ENCODE peak calls at places on chromosomes 6 and 20, in ten cellular contexts. W is WTC11; B is left ventricle myocardium inferior; V is AG09309; I is heart left ventricle; Y is brain microvascular endothelial cell; E is neural crest cell; M is RWPE1; K is tibial artery; S is CD8-positive, alpha-beta T cell. P is an unnamed sample.

GRCh38 chr6:135583256-135583758 is 85.8 kb upstream of the AHI1 start:
- DNase-seq in W (no peak), B (no peak), V (no peak), I (no peak), Y (peak), E (no peak), M (no peak), K (no peak), S (no peak), P (no peak)

GRCh38 chr6:39997101-39997635 is 62.9 kb upstream of the MOCS1 start:
- DNase-seq in W (no peak), B (no peak), V (no peak), I (no peak), Y (no peak), E (no peak), M (no peak), K (no peak), S (no peak), P (no peak)

GRCh38 chr20:43915209-43916072 is 789 bp downstream of the TOX2 start:
- DNase-seq in W (peak), B (no peak), V (no peak), I (no peak), Y (no peak), E (peak), M (no peak), K (no peak), S (peak), P (no peak)

GRCh38 chr6:80250391-80250997 is 144.0 kb downstream of the BCKDHB start:
- DNase-seq in W (no peak), B (no peak), V (no peak), I (no peak), Y (no peak), E (no peak), M (no peak), K (no peak), S (no peak), P (no peak)

GRCh38 chr6:160507420-160507819 is 156.7 kb downstream of the LPA start:
- DNase-seq in W (no peak), B (no peak), V (no peak), I (no peak), Y (peak), E (no peak), M (no peak), K (no peak), S (no peak), P (no peak)

GRCh38 chr6:26271640-26272090 is 93.3 kb upstream of the BTN3A2 start:
- DNase-seq in W (no peak), B (no peak), V (no peak), I (no peak), Y (no peak), E (no peak), M (no peak), K (no peak), S (no peak), P (no peak)

GRCh38 chr20:43840382-43841070 is 74.1 kb upstream of the TOX2 start:
- DNase-seq in W (peak), B (no peak), V (no peak), I (no peak), Y (no peak), E (no peak), M (peak), K (no peak), S (peak), P (peak)

GRCh38 chr6:31396422-31397152 is 6.8 kb upstream of the MICA start:
- DNase-seq in W (peak), B (peak), V (no peak), I (peak), Y (peak), E (peak), M (peak), K (peak), S (peak), P (peak)

GRCh38 chr6:46704562-46704961 is 16.9 kb downstream of the TDRD6 start:
- DNase-seq in W (no peak), B (no peak), V (no peak), I (no peak), Y (peak), E (no peak), M (peak), K (no peak), S (no peak), P (no peak)

GRCh38 chr6:137870286-137870685 is 3.2 kb downstream of the TNFAIP3 start:
- DNase-seq in W (no peak), B (no peak), V (no peak), I (no peak), Y (no peak), E (no peak), M (no peak), K (no peak), S (no peak), P (no peak)

GRCh38 chr6:137869781-137870180 is 2.7 kb downstream of the TNFAIP3 start:
- DNase-seq in W (no peak), B (no peak), V (no peak), I (no peak), Y (no peak), E (no peak), M (no peak), K (no peak), S (no peak), P (no peak)

GRCh38 chr6:137871299-137871698 is 4.2 kb downstream of the TNFAIP3 start:
- DNase-seq in W (no peak), B (no peak), V (no peak), I (no peak), Y (no peak), E (no peak), M (no peak), K (no peak), S (peak), P (no peak)

GRCh38 chr6:137872071-137872470 is 5.0 kb downstream of the TNFAIP3 start:
- DNase-seq in W (no peak), B (no peak), V (no peak), I (no peak), Y (no peak), E (no peak), M (no peak), K (no peak), S (no peak), P (no peak)

GRCh38 chr6:137870744-137871247 is 3.7 kb downstream of the TNFAIP3 start:
- DNase-seq in W (no peak), B (no peak), V (no peak), I (no peak), Y (no peak), E (no peak), M (peak), K (no peak), S (peak), P (no peak)
- TF ChIP-seq CTCF in W (no peak), B (no peak), V (peak), I (no peak), Y (peak), E (no peak), M (no peak), K (no peak), S (no peak), P (no peak)

GRCh38 chr6:155250701-155251381 is 13.0 kb upstream of the CLDN20 start:
- DNase-seq in W (no peak), B (no peak), V (no peak), I (no peak), Y (no peak), E (no peak), M (no peak), K (no peak), S (no peak), P (no peak)

GRCh38 chr6:155246825-155247224 is 17.0 kb upstream of the CLDN20 start:
- DNase-seq in W (no peak), B (no peak), V (no peak), I (no peak), Y (no peak), E (no peak), M (no peak), K (no peak), S (no peak), P (no peak)

GRCh38 chr6:155245871-155246270 is 17.9 kb upstream of the CLDN20 start:
- DNase-seq in W (no peak), B (no peak), V (peak), I (no peak), Y (no peak), E (no peak), M (no peak), K (no peak), S (no peak), P (no peak)

GRCh38 chr6:155247618-155248017 is 16.2 kb upstream of the CLDN20 start:
- DNase-seq in W (peak), B (no peak), V (peak), I (no peak), Y (peak), E (no peak), M (peak), K (no peak), S (no peak), P (no peak)

DNA sequence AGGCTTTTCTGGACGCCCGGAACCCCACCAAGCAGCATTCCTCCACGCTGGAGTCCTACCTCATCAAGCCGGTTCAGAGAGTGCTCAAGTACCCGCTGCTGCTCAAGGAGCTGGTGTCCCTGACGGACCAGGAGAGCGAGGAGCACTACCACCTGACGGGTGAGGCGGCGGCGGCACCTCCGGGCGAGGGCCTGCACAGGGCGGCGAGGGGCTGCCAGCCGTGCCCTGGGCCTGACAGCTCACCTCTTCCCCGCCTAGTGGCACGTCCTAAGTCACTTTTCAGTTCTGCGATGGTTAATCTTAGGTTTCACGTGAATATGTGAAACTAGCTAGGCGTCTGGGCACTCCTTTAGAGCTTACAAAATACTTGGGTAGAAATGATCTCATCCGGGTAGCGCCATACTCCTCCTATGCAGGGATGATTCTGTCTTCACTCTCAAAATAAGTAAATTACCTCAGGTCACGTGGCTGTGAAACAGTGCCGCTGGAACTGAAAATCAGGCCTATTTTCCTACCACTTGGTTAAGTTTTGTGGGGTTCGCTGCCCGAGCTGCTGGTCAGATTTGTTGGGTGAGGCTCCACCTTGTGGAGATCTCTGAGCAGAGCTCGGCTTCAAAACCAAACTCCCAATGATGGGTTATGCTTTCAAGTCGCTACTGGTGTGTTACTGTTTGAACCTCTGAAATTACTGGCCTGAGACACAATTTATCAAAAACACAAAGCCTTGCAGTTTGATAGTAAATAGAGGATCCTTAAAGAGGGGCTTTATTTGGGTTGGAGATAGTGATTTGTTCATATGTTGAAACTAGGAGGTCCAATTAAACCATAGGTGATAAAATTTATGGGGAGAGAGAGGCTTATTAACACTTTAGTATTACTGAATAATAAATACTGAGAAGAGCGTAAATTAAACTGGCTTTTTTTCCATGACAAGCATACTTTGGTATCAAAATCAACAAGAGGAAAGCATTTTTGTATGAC is 15.5 kb upstream of the CLDN20 start:
- DNase-seq in W (peak), B (no peak), V (peak), I (no peak), Y (peak), E (peak), M (peak), K (peak), S (no peak), P (peak)
- TF ChIP-seq CTCF in W (peak), B (peak), V (peak), I (peak), Y (peak), E (peak), M (peak), K (peak), S (no peak), P (peak)

GRCh38 chr20:53749499-53749898 is 155.9 kb upstream of the ZNF217 start:
- DNase-seq in W (no peak), B (no peak), V (no peak), I (no peak), Y (no peak), E (no peak), M (no peak), K (no peak), S (no peak), P (no peak)
- TF ChIP-seq CTCF in W (no peak), B (no peak), V (no peak), I (no peak), Y (peak), E (no peak), M (no peak), K (no peak), S (no peak), P (no peak)

GRCh38 chr6:12136905-12137304 is 124.8 kb downstream of the HIVEP1 start:
- DNase-seq in W (no peak), B (no peak), V (no peak), I (no peak), Y (no peak), E (no peak), M (no peak), K (no peak), S (no peak), P (no peak)

GRCh38 chr6:12138936-12139335 is 126.8 kb downstream of the HIVEP1 start:
- DNase-seq in W (no peak), B (no peak), V (no peak), I (no peak), Y (no peak), E (no peak), M (no peak), K (no peak), S (no peak), P (no peak)

GRCh38 chr6:12137480-12137879 is 125.4 kb downstream of the HIVEP1 start:
- DNase-seq in W (no peak), B (peak), V (peak), I (no peak), Y (peak), E (no peak), M (no peak), K (peak), S (no peak), P (no peak)

GRCh38 chr6:12134991-12135390 is 122.9 kb downstream of the HIVEP1 start:
- DNase-seq in W (no peak), B (no peak), V (no peak), I (no peak), Y (no peak), E (no peak), M (no peak), K (no peak), S (no peak), P (no peak)

DNA sequence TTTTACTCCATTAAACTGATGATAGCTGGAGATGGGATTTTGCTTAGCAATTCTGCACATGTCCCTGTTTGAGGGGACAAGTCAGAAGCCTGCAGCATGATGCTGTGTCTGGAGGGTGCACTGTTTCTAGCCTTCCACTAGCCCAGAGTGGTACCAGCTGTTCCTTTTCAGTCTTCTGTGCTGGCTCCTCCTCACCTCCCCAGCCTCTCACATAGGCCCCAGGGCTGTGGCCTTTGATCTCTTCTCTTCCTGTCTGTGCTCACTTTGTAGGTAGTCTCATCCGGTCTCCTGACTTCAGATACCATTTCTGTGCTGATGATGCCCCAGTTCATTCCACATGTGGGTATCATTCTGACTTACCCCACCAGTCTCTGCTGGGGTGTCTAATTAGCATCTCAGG is 126.3 kb downstream of the HIVEP1 start:
- DNase-seq in W (no peak), B (no peak), V (no peak), I (no peak), Y (no peak), E (no peak), M (no peak), K (no peak), S (peak), P (no peak)
- TF ChIP-seq CTCF in W (no peak), B (no peak), V (no peak), I (no peak), Y (no peak), E (no peak), M (no peak), K (no peak), S (no peak), P (no peak)

GRCh38 chr20:50244352-50245149 is 53.9 kb downstream of the CEBPB start:
- DNase-seq in W (no peak), B (no peak), V (no peak), I (no peak), Y (no peak), E (no peak), M (no peak), K (no peak), S (no peak), P (no peak)
- TF ChIP-seq CTCF in W (no peak), B (no peak), V (no peak), I (no peak), Y (no peak), E (no peak), M (no peak), K (no peak), S (no peak), P (no peak)

DNA sequence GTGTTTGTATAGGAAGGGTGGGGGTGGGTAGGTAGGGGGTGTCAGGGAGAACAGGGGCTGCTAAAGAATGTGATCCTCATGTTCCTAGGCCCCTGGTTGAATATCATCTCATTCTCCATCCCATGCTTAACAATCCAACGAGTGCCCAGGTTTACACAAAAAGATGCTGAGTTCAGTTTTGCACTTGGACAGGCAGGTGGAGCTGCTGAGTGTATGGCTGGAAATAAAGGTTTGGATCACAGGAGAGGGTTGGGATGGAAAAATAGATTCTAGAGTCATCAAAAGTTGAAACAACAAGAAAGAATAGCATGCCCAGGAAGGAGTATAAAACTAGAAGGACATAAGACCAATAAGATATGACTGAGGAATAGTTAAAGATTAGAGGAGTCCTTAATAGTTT is 14.2 kb downstream of the CHD6 start:
- DNase-seq in W (no peak), B (no peak), V (no peak), I (no peak), Y (no peak), E (no peak), M (no peak), K (no peak), S (no peak), P (no peak)
- TF ChIP-seq CTCF in W (no peak), B (no peak), V (no peak), I (no peak), Y (peak), E (no peak), M (no peak), K (no peak), S (no peak), P (peak)

DNA sequence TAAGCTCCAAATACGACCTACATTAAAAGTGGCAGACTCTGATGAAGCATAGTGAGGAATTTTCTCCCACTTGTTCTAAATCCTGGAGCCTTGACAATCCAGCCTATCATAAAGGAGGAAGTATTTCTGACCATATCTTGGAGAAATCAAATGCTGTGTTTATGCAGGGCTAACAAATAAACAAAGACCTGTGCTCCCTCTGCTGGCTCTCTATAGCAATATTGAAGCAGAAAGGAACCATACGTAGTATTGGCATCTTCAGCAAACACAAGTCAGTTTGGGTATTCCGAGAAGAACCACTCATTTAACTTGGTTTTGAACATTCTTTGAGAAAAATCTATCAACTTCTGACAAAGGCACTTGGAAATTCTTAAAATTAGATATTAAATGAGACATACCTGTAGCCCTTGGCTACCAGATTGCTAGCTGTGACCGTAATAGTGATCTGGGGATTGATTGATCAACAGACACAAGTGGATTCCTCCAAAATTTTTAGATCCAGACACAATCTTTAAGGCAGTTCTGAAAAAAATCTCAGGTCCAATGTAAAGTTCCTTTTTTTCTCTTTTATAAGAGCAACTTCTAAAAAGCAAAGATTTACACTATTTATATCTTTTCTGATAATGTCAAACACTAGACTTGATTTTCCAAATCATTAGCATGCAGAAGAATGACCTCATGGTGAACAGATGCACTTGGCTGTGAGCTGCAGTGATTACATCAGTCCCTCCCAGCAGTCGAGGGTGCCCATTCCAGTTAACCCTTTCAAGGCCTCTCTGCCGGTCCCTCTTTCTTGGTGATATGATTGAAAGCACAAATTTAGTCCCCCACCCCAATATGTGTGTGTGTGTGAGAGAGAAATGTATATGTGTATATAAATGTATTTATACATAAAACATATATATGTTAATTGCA is 40.2 kb downstream of the INSM1 start:
- DNase-seq in W (no peak), B (no peak), V (no peak), I (no peak), Y (no peak), E (no peak), M (no peak), K (no peak), S (no peak), P (peak)
- TF ChIP-seq CTCF in W (no peak), B (no peak), V (peak), I (no peak), Y (peak), E (peak), M (no peak), K (no peak), S (no peak), P (peak)

GRCh38 chr20:38404016-38404415 is 31.1 kb downstream of the SNHG17 start:
- DNase-seq in W (no peak), B (no peak), V (no peak), I (no peak), Y (no peak), E (no peak), M (no peak), K (no peak), S (no peak), P (no peak)

GRCh38 chr20:38405132-38405531 is 30.0 kb downstream of the SNHG17 start:
- DNase-seq in W (no peak), B (no peak), V (no peak), I (no peak), Y (no peak), E (no peak), M (no peak), K (no peak), S (no peak), P (no peak)

GRCh38 chr20:38407321-38407720 is 27.8 kb downstream of the SNHG17 start:
- DNase-seq in W (no peak), B (no peak), V (no peak), I (no peak), Y (no peak), E (no peak), M (no peak), K (no peak), S (no peak), P (no peak)

GRCh38 chr20:38406476-38406875 is 28.7 kb downstream of the SNHG17 start:
- DNase-seq in W (no peak), B (no peak), V (no peak), I (no peak), Y (no peak), E (no peak), M (no peak), K (no peak), S (no peak), P (no peak)

GRCh38 chr20:38402089-38402488 is 33.0 kb downstream of the SNHG17 start:
- DNase-seq in W (no peak), B (no peak), V (no peak), I (no peak), Y (no peak), E (no peak), M (no peak), K (no peak), S (no peak), P (no peak)
- TF ChIP-seq CTCF in W (no peak), B (no peak), V (no peak), I (no peak), Y (no peak), E (no peak), M (no peak), K (no peak), S (no peak), P (no peak)

GRCh38 chr6:118509009-118509617 is 39.0 kb upstream of the PLN start:
- DNase-seq in W (no peak), B (no peak), V (no peak), I (no peak), Y (peak), E (no peak), M (peak), K (no peak), S (no peak), P (peak)
- TF ChIP-seq CTCF in W (no peak), B (peak), V (peak), I (peak), Y (peak), E (peak), M (peak), K (peak), S (no peak), P (peak)

P was measured in BE2C.